ENCODE peak calls at places on chromosome 17, in six cellular contexts. F is SK-N-SH, O is neural progenitor cell, T is MM.1S, X is HCT116, P is PC-3. U is an unnamed sample.

GRCh38 chr17:40854175-40854814 is 12.7 kb downstream of the KRT12 start:
- DNase-seq in F (no peak), O (no peak), T (no peak), X (peak; percentile 71), P (peak; percentile 84), U (peak; percentile 94)

GRCh38 chr17:70207184-70207583 is 37.9 kb downstream of the KCNJ2 start:
- DNase-seq in F (no peak), O (no peak), T (no peak), X (no peak), P (no peak), U (no peak)

GRCh38 chr17:28959471-28959871 is 8.2 kb upstream of the PHF12 start:
- DNase-seq in F (no peak), O (no peak), T (no peak), X (no peak), P (no peak), U (no peak)

GRCh38 chr17:31580331-31581021 is 189.0 kb downstream of the RAB11FIP4 start:
- DNase-seq in F (no peak), O (no peak), T (no peak), X (no peak), P (peak; percentile 69), U (peak; percentile 95)

GRCh38 chr17:29215717-29216116 is 30.9 kb upstream of the CRYBA1 start:
- DNase-seq in F (no peak), O (no peak), T (no peak), X (no peak), P (peak; percentile 27), U (peak; percentile 47)

GRCh38 chr17:69609495-69610315 is 195.2 kb downstream of the MAP2K6 start:
- DNase-seq in F (no peak), O (peak; percentile 27), T (no peak), X (peak; percentile 24), P (peak; percentile 68), U (peak; percentile 60)

GRCh38 chr17:65170839-65171238 is 33.7 kb downstream of the RGS9 start:
- DNase-seq in F (no peak), O (no peak), T (no peak), X (no peak), P (peak; percentile 54), U (no peak)

GRCh38 chr17:31499771-31500554 is 108.5 kb downstream of the RAB11FIP4 start:
- DNase-seq in F (peak; percentile 81), O (peak; percentile 51), T (no peak), X (peak; percentile 42), P (peak; percentile 66), U (peak; percentile 63)

GRCh38 chr17:306116-306515 is 46.5 kb downstream of the RPH3AL start:
- DNase-seq in F (no peak), O (no peak), T (no peak), X (no peak), P (no peak), U (no peak)

GRCh38 chr17:33457477-33457876 is 164.4 kb upstream of the ASIC2 start:
- DNase-seq in F (no peak), O (no peak), T (no peak), X (no peak), P (no peak), U (no peak)

GRCh38 chr17:55275894-55276804 is 11.4 kb downstream of the HLF start:
- DNase-seq in F (no peak), O (no peak), T (no peak), X (no peak), P (peak; percentile 85), U (peak; percentile 58)

GRCh38 chr17:8518346-8518745 is 82.7 kb downstream of the NDEL1 start:
- DNase-seq in F (no peak), O (no peak), T (no peak), X (no peak), P (no peak), U (no peak)

GRCh38 chr17:42531455-42532354 is 4.3 kb upstream of the NAGLU start:
- DNase-seq in F (peak; percentile 86), O (peak; percentile 87), T (peak; percentile 68), X (no peak), P (peak; percentile 51), U (peak; percentile 81)

GRCh38 chr17:79942591-79943353 is 92.9 kb downstream of the TBC1D16 start:
- DNase-seq in F (no peak), O (no peak), T (no peak), X (no peak), P (no peak), U (no peak)

GRCh38 chr17:22694362-22695227 is 1002.3 kb downstream of the KCNJ18 start:
- DNase-seq in F (peak; percentile 81), O (no peak), T (no peak), X (no peak), P (no peak), U (no peak)

GRCh38 chr17:70716551-70716950 is 547.2 kb downstream of the KCNJ2 start:
- DNase-seq in F (no peak), O (no peak), T (no peak), X (no peak), P (no peak), U (no peak)

GRCh38 chr17:50660042-50660886 is 25.6 kb downstream of the ABCC3 start:
- DNase-seq in F (peak; percentile 87), O (no peak), T (no peak), X (no peak), P (peak; percentile 70), U (peak; percentile 69)

DNA sequence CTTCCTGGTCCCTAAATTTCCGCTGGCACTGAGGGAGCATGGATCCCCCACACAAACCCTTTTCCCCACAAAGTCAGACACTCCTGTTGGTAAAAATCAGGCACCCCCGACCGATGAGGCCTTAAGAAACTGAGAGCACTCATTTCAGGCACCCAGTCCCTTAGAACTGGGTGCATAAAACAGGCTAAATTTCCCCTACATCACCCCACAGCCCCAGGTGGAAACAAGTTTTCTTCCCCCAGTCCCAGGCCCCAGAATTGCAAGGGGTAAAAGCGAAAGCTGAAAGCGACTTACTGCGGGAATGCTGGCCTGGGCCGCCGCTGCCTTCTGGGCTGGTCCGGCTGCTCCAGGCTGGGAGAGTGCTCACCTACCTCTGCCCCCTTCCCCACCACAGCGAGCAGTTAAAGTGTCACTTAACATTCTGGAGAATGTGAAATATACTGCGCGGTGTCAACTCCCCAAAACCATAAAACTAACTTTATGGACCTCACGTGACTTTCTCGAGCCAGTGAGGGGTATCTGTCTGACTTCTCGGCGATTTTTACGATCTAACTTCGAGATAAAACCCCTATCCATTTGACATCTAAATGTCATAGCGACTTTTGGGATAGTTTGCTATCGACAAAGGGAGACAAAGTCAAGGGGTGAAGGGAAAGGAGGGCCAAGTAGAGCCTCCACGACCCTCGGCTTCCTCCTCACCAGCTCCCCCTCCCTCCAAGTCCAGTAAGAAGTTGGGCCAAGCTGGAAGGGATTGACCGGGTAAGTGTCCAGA is at the start of gene HOXB3:
- DNase-seq in F (no peak), O (no peak), T (no peak), X (no peak), P (no peak), U (no peak)
- H3K9ac ChIP-seq in F (no peak within 1 kb of the TSS), O (no peak within 1 kb of the TSS), T (no peak within 1 kb of the TSS), X (no peak within 1 kb of the TSS), P (no peak within 1 kb of the TSS), U (no peak within 1 kb of the TSS)

GRCh38 chr17:2062571-2063183 is 7.8 kb downstream of the HIC1 start:
- DNase-seq in F (no peak), O (no peak), T (no peak), X (no peak), P (no peak), U (peak; percentile 60)

GRCh38 chr17:2064980-2065785 is 10.3 kb downstream of the HIC1 start:
- DNase-seq in F (peak; percentile 66), O (peak; percentile 74), T (no peak), X (no peak), P (no peak), U (peak; percentile 85)

GRCh38 chr17:2063306-2064146 is 8.6 kb downstream of the HIC1 start:
- DNase-seq in F (no peak), O (no peak), T (no peak), X (no peak), P (no peak), U (peak; percentile 66)

GRCh38 chr17:2064511-2064910 is 9.6 kb downstream of the HIC1 start:
- DNase-seq in F (no peak), O (no peak), T (no peak), X (no peak), P (no peak), U (no peak)

GRCh38 chr17:2064147-2064489 is 9.2 kb downstream of the HIC1 start:
- DNase-seq in F (no peak), O (no peak), T (no peak), X (no peak), P (no peak), U (peak; percentile 45)
- TF ChIP-seq EZH2phosphoT487 in F (no peak), O (no peak), T (no peak), X (no peak), P (no peak), U (no peak)

GRCh38 chr17:81204578-81204977 is 18.2 kb downstream of the CEP131 start:
- DNase-seq in F (no peak), O (no peak), T (no peak), X (no peak), P (no peak), U (no peak)

GRCh38 chr17:81208651-81209050 is 14.1 kb downstream of the CEP131 start:
- DNase-seq in F (no peak), O (no peak), T (no peak), X (no peak), P (no peak), U (no peak)

GRCh38 chr17:81206657-81207056 is 16.1 kb downstream of the CEP131 start:
- DNase-seq in F (no peak), O (no peak), T (no peak), X (no peak), P (no peak), U (no peak)

GRCh38 chr17:81207610-81208581 is 14.9 kb downstream of the CEP131 start:
- DNase-seq in F (no peak), O (no peak), T (no peak), X (no peak), P (no peak), U (peak; percentile 9)

DNA sequence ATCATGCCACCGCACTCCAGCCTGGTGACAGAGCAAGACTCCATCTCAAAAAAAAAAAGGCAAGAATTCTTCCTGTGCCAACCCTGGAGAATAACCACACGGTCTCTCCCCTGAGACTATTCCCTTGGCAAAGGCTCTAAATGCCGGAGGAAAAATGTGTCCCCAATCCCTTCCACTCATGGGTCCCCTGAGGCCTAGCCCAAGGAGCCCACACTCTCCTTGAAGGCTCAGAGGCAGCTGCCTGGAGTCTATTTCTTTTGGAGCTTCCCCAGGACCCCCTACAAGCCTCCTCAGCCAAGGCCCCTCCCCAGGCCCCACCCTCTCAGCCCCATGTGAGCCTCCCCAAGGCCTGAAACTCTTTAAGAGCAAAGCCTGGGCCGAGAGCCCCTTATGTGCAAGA is 16.6 kb downstream of the CEP131 start:
- DNase-seq in F (no peak), O (no peak), T (no peak), X (no peak), P (no peak), U (no peak)
- H3K36me3 ChIP-seq in F (peaks cover 3% of the 10 kb centered on the region), O (no peaks in the 10 kb centered on the region), T (no peaks in the 10 kb centered on the region), X (peaks cover 4% of the 10 kb centered on the region), P (no peaks in the 10 kb centered on the region), U (no peaks in the 10 kb centered on the region)

GRCh38 chr17:61285483-61286320 is 113.9 kb upstream of the TBX2 start:
- DNase-seq in F (no peak), O (peak; percentile 57), T (no peak), X (no peak), P (peak; percentile 22), U (peak; percentile 94)
- H3K9ac ChIP-seq in F (peak overlapping the region; percentile 6), O (no peak overlapping the region), T (no peak overlapping the region), X (no peak overlapping the region), P (no peak overlapping the region), U (peak overlapping the region; percentile 67)